ENCODE peak calls at places on chromosomes 1 and 21, in five cellular contexts. One of them, this sample, is unnamed.

GRCh38 chr1:37274896-37275631 is 199.3 kb upstream of the ZC3H12A start:
- DNase-seq in AG04450: no peak
- DNase-seq in epithelial cell of esophagus: no peak
- DNase-seq in HCT116: no peak
- DNase-seq in psoas muscle: no peak
- DNase-seq in this sample: no peak

GRCh38 chr1:232845521-232845920 is 40.3 kb downstream of the MAP10 start:
- DNase-seq in AG04450: no peak
- DNase-seq in psoas muscle: no peak
- DNase-seq in HCT116: no peak
- DNase-seq in epithelial cell of esophagus: no peak
- DNase-seq in this sample: no peak

GRCh38 chr1:223183268-223183862 is 40.3 kb upstream of the TLR5 start:
- DNase-seq in AG04450: no peak
- DNase-seq in psoas muscle: no peak
- DNase-seq in epithelial cell of esophagus: peak; percentile 66
- DNase-seq in HCT116: no peak
- DNase-seq in this sample: no peak

GRCh38 chr1:212686069-212686468 is 13.6 kb downstream of the BATF3 start:
- DNase-seq in psoas muscle: no peak
- DNase-seq in AG04450: no peak
- DNase-seq in epithelial cell of esophagus: no peak
- DNase-seq in HCT116: no peak
- DNase-seq in this sample: no peak

GRCh38 chr1:112457965-112458364 is 50.8 kb upstream of the WNT2B start:
- DNase-seq in psoas muscle: no peak
- DNase-seq in epithelial cell of esophagus: no peak
- DNase-seq in AG04450: no peak
- DNase-seq in HCT116: no peak
- DNase-seq in this sample: peak; percentile 59

GRCh38 chr1:24586970-24587820 is 31.3 kb downstream of the NCMAP start:
- DNase-seq in HCT116: peak; percentile 37
- DNase-seq in AG04450: peak; percentile 6
- DNase-seq in psoas muscle: no peak
- DNase-seq in epithelial cell of esophagus: peak; percentile 70
- DNase-seq in this sample: peak; percentile 57

GRCh38 chr1:161162806-161163205 is 3.4 kb upstream of the PPOX start:
- DNase-seq in AG04450: no peak
- DNase-seq in epithelial cell of esophagus: no peak
- DNase-seq in HCT116: no peak
- DNase-seq in psoas muscle: no peak
- DNase-seq in this sample: no peak

GRCh38 chr1:88175631-88176226 is 508.3 kb upstream of the PKN2 start:
- DNase-seq in psoas muscle: no peak
- DNase-seq in epithelial cell of esophagus: peak; percentile 10
- DNase-seq in AG04450: no peak
- DNase-seq in HCT116: peak; percentile 6
- DNase-seq in this sample: no peak

GRCh38 chr1:53878492-53879105 is 11.0 kb downstream of the YIPF1 start:
- DNase-seq in HCT116: peak; percentile 49
- DNase-seq in epithelial cell of esophagus: peak; percentile 75
- DNase-seq in AG04450: peak; percentile 13
- DNase-seq in psoas muscle: no peak
- DNase-seq in this sample: peak; percentile 77

GRCh38 chr21:42913461-42913860 is 12.0 kb downstream of the ERVH48-1 start:
- DNase-seq in epithelial cell of esophagus: no peak
- DNase-seq in HCT116: no peak
- DNase-seq in AG04450: no peak
- DNase-seq in psoas muscle: no peak
- DNase-seq in this sample: no peak

GRCh38 chr1:19398309-19398760 is 86.2 kb downstream of the SLC66A1 start:
- DNase-seq in psoas muscle: no peak
- DNase-seq in HCT116: no peak
- DNase-seq in epithelial cell of esophagus: peak; percentile 86
- DNase-seq in AG04450: peak; percentile 90
- DNase-seq in this sample: peak; percentile 92

GRCh38 chr1:7705048-7705907 is 65.8 kb upstream of the VAMP3 start:
- DNase-seq in psoas muscle: peak; percentile 66
- DNase-seq in AG04450: no peak
- DNase-seq in HCT116: no peak
- DNase-seq in epithelial cell of esophagus: no peak
- DNase-seq in this sample: no peak

GRCh38 chr1:7705908-7706216 is 65.2 kb upstream of the VAMP3 start:
- DNase-seq in HCT116: no peak
- DNase-seq in psoas muscle: no peak
- DNase-seq in epithelial cell of esophagus: peak; percentile 12
- DNase-seq in AG04450: no peak
- DNase-seq in this sample: no peak

GRCh38 chr1:7704214-7705047 is 66.7 kb upstream of the VAMP3 start:
- DNase-seq in psoas muscle: peak; percentile 96
- DNase-seq in HCT116: peak; percentile 77
- DNase-seq in epithelial cell of esophagus: peak; percentile 96
- DNase-seq in AG04450: peak; percentile 45
- DNase-seq in this sample: peak; percentile 62

GRCh38 chr1:7702365-7702764 is 68.7 kb upstream of the VAMP3 start:
- DNase-seq in psoas muscle: no peak
- DNase-seq in epithelial cell of esophagus: no peak
- DNase-seq in HCT116: no peak
- DNase-seq in AG04450: no peak
- DNase-seq in this sample: no peak

GRCh38 chr1:7703321-7704213 is 67.5 kb upstream of the VAMP3 start:
- DNase-seq in psoas muscle: no peak
- DNase-seq in epithelial cell of esophagus: no peak
- DNase-seq in AG04450: no peak
- DNase-seq in HCT116: no peak
- DNase-seq in this sample: no peak
- H3K4me3 ChIP-seq in psoas muscle: peak overlapping the region; percentile 46
- H3K4me3 ChIP-seq in epithelial cell of esophagus: no peak overlapping the region
- H3K4me3 ChIP-seq in AG04450: no peak overlapping the region
- H3K4me3 ChIP-seq in HCT116: peak overlapping the region; percentile 55
- H3K4me3 ChIP-seq in this sample: no peak overlapping the region

GRCh38 chr1:30693366-30693765 is 30.0 kb downstream of the MATN1 start:
- DNase-seq in AG04450: no peak
- DNase-seq in psoas muscle: no peak
- DNase-seq in HCT116: no peak
- DNase-seq in epithelial cell of esophagus: no peak
- DNase-seq in this sample: no peak
- TF ChIP-seq CTCF in AG04450: no peak
- TF ChIP-seq CTCF in psoas muscle: no peak
- TF ChIP-seq CTCF in HCT116: no peak
- TF ChIP-seq CTCF in epithelial cell of esophagus: no peak
- TF ChIP-seq CTCF in this sample: no peak

GRCh38 chr1:75211648-75212047 is 77.5 kb downstream of the LHX8 start:
- DNase-seq in epithelial cell of esophagus: no peak
- DNase-seq in psoas muscle: no peak
- DNase-seq in AG04450: no peak
- DNase-seq in HCT116: no peak
- DNase-seq in this sample: no peak

GRCh38 chr1:75203415-75204277 is 69.5 kb downstream of the LHX8 start:
- DNase-seq in HCT116: peak; percentile 54
- DNase-seq in AG04450: peak; percentile 0
- DNase-seq in epithelial cell of esophagus: peak; percentile 62
- DNase-seq in psoas muscle: no peak
- DNase-seq in this sample: peak; percentile 59

DNA sequence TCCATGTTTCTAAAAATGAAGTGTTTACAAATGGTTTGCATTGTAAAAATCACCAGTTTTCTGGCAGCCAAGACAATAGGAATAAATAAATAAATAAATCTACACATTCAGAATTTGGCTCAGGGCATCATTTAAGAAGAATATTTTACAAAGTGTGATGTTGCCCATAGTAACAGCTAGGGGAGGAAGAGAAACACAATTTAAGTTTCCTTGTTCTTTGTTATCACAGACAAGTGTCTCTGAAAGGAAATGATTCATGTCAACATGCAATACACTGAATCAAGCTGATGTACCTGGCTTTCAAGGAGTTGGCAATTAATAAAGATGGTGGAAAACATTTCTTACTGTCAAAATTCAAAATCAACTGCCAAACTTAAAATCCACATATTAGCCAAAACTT is 74.7 kb downstream of the LHX8 start:
- DNase-seq in psoas muscle: no peak
- DNase-seq in epithelial cell of esophagus: peak; percentile 4
- DNase-seq in HCT116: no peak
- DNase-seq in AG04450: no peak
- DNase-seq in this sample: no peak
- H3K4me3 ChIP-seq in psoas muscle: no peak overlapping the region
- H3K4me3 ChIP-seq in epithelial cell of esophagus: no peak overlapping the region
- H3K4me3 ChIP-seq in HCT116: no peak overlapping the region
- H3K4me3 ChIP-seq in AG04450: no peak overlapping the region
- H3K4me3 ChIP-seq in this sample: no peak overlapping the region

DNA sequence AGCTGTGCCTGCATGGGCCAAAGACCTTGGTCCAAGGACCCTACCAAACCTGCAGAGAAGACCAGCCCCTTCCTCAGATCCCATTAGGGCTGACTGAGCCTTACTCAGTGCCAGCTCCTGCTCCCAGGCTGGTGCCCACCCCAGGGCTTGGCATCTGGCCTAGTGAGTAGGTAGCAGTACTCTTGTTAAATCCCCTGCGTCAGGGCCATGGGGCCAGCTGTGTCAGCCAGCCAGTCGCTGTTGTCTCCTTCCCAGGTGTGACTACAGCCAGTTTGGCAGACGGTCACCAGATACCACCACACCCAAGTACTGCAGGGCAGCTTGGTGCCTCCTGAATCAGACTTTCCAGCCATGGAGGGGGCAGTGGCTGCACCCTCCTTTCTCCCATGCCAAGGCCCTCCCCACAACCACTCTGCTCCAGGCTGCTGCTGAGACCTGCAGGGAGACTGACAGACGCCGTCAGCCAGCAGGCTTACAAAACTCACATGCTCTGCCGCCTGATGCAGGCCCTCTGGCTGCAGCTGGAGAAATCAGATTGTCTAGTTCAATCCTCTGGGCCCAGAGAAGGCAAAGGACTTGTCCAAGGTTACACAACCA is 3.0 kb downstream of the TENT5B start:
- DNase-seq in psoas muscle: no peak
- DNase-seq in HCT116: no peak
- DNase-seq in epithelial cell of esophagus: peak; percentile 90
- DNase-seq in AG04450: no peak
- DNase-seq in this sample: no peak
- TF ChIP-seq CTCF in psoas muscle: no peak
- TF ChIP-seq CTCF in HCT116: no peak
- TF ChIP-seq CTCF in epithelial cell of esophagus: peak; percentile 28
- TF ChIP-seq CTCF in AG04450: no peak
- TF ChIP-seq CTCF in this sample: no peak

GRCh38 chr1:41380979-41381690 is 19.9 kb downstream of the FOXO6 start:
- DNase-seq in HCT116: peak; percentile 18
- DNase-seq in epithelial cell of esophagus: no peak
- DNase-seq in AG04450: no peak
- DNase-seq in psoas muscle: peak; percentile 81
- DNase-seq in this sample: no peak
- H3K4me3 ChIP-seq in HCT116: peak overlapping the region; percentile 64
- H3K4me3 ChIP-seq in epithelial cell of esophagus: no peak overlapping the region
- H3K4me3 ChIP-seq in AG04450: peak overlapping the region; percentile 25
- H3K4me3 ChIP-seq in psoas muscle: peak overlapping the region; percentile 64
- H3K4me3 ChIP-seq in this sample: peak overlapping the region; percentile 13

DNA sequence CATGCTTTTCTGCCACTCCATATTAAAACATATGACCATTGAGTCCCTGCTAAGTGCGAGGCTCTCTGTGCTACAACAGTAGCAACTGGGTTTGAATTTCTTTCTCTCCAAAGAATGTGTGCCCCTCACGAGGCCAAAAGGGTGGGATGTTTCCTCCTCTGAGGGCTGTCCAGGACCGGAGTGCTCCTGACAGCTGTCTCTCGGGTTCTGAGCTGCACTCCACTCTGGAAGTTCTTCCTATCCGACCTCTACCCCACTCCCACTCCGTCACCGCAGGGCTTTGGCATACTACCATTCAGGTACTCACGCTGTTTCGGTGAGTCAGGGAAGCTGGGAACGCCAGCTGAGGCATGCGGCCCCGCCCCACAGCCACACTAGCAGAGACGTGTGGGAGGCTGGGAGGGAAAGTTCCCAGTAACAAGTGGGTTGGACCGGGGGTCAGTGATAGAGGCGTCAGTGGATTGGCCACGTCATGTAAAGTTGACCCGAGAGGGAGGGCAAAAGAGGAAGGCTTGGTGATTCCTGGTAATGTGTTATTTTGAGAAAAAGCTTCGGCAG is 715 bp upstream of the SLC50A1 start:
- DNase-seq in epithelial cell of esophagus: peak; percentile 100
- DNase-seq in AG04450: peak; percentile 84
- DNase-seq in HCT116: peak; percentile 92
- DNase-seq in psoas muscle: peak; percentile 93
- DNase-seq in this sample: peak; percentile 94
- TF ChIP-seq CTCF in epithelial cell of esophagus: no peak
- TF ChIP-seq CTCF in AG04450: no peak
- TF ChIP-seq CTCF in HCT116: no peak
- TF ChIP-seq CTCF in psoas muscle: no peak
- TF ChIP-seq CTCF in this sample: no peak

GRCh38 chr1:38817267-38817957 is 42.2 kb downstream of the RRAGC start:
- DNase-seq in AG04450: no peak
- DNase-seq in HCT116: no peak
- DNase-seq in epithelial cell of esophagus: no peak
- DNase-seq in psoas muscle: no peak
- DNase-seq in this sample: no peak
- H3K4me3 ChIP-seq in AG04450: no peak overlapping the region
- H3K4me3 ChIP-seq in HCT116: no peak overlapping the region
- H3K4me3 ChIP-seq in epithelial cell of esophagus: no peak overlapping the region
- H3K4me3 ChIP-seq in psoas muscle: peak overlapping the region; percentile 48
- H3K4me3 ChIP-seq in this sample: no peak overlapping the region

DNA sequence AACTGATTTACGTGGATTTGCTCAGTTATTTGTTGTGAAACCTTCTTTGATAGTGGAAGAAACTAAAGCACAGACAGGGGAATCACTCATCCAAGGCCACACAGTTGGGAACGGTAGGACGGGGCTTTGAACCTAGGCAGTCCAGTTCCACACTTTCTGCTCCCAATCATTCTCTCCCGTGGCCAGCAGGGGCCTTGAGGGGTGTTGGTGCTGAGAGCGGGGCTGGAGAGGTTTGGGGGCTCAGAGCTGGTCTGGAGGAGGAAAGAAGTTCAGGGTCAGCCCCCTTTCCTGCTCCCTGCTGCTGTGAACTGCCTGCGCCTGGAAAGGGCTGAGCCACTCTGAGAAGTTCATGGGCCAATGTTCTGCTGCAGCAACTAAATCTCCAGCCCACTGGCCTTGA is 31.4 kb upstream of the ACTL8 start:
- DNase-seq in HCT116: no peak
- DNase-seq in psoas muscle: no peak
- DNase-seq in epithelial cell of esophagus: no peak
- DNase-seq in AG04450: no peak
- DNase-seq in this sample: no peak
- TF ChIP-seq CTCF in HCT116: peak; percentile 53
- TF ChIP-seq CTCF in psoas muscle: no peak
- TF ChIP-seq CTCF in epithelial cell of esophagus: no peak
- TF ChIP-seq CTCF in AG04450: peak; percentile 36
- TF ChIP-seq CTCF in this sample: peak; percentile 3

DNA sequence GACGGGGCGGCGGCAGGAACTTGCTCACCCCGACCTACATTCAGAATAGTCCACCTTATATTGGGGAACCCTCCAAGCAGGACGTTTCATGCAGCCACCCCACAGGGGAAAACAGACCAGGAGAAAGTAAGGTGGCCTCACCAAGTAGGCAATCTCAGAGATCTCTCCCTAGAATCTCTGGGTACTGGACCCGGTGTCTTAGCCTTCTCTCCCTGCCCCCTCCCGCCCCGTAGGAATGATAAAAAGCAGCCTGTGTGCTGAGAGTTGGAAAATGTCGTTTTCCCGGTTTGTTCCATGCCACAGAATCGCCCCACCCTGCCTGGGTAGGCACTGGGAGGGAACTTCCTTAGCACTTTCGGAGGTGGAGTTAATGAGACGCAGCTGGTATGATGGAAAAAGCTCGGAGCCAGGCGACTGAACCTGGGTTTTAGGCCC is 789 bp upstream of the PTPN14 start:
- DNase-seq in epithelial cell of esophagus: peak; percentile 95
- DNase-seq in HCT116: peak; percentile 71
- DNase-seq in AG04450: no peak
- DNase-seq in psoas muscle: peak; percentile 56
- DNase-seq in this sample: peak; percentile 81
- H3K4me3 ChIP-seq in epithelial cell of esophagus: peak overlapping the region; percentile 82
- H3K4me3 ChIP-seq in HCT116: peak overlapping the region; percentile 93
- H3K4me3 ChIP-seq in AG04450: peak overlapping the region; percentile 73
- H3K4me3 ChIP-seq in psoas muscle: peak overlapping the region; percentile 93
- H3K4me3 ChIP-seq in this sample: peak overlapping the region; percentile 71

This sample was measured in fibroblast of the aortic adventitia.